ENCODE peak calls at places on chromosomes 4 and X, in five cellular contexts. A is HepG2, K is K562, B is GM12878, N is H1. E is an unnamed sample. For H3K27me3, the result is how much of the 10 kb centered on the place peaks cover.

GRCh38 chrX:8586953-8587352 is 122.3 kb downstream of the VCX3B start:
- DNase-seq in B (no peak), N (no peak), A (no peak), K (no peak), E (no peak)

GRCh38 chrX:41009816-41010187 is 75.4 kb upstream of the USP9X start:
- DNase-seq in N (no peak), A (no peak), K (no peak), B (no peak), E (no peak)

GRCh38 chr4:151430737-151431457 is 21.9 kb downstream of the FHIP1A start:
- DNase-seq in N (no peak), A (no peak), B (no peak), K (no peak), E (no peak)

GRCh38 chr4:121900132-121900983 is 30.1 kb upstream of the BBS7 start:
- DNase-seq in K (peak), N (peak), B (peak), A (peak), E (peak)

GRCh38 chr4:87209696-87210095 is 10.7 kb downstream of the KLHL8 start:
- DNase-seq in N (no peak), K (peak), A (no peak), B (peak), E (no peak)

GRCh38 chrX:38232287-38232686 is 11.6 kb upstream of the SRPX start:
- DNase-seq in B (no peak), K (no peak), A (no peak), N (no peak), E (no peak)

GRCh38 chrX:117989512-117989911 is 127.1 kb downstream of the KLHL13 start:
- DNase-seq in A (no peak), B (no peak), K (no peak), N (no peak), E (no peak)

GRCh38 chrX:31232506-31232905 is 160.7 kb upstream of the FTHL17 start:
- DNase-seq in K (no peak), N (no peak), B (no peak), A (no peak), E (no peak)

GRCh38 chr4:4502694-4503311 is 39.0 kb downstream of the STX18 start:
- DNase-seq in B (no peak), K (peak), N (no peak), A (no peak), E (no peak)

GRCh38 chrX:32874839-32875238 is 336.5 kb downstream of the DMD start:
- DNase-seq in B (no peak), A (no peak), N (no peak), K (no peak), E (no peak)

GRCh38 chr4:1717129-1718094 is 3.7 kb downstream of the TMEM129 start:
- DNase-seq in B (no peak), N (no peak), A (no peak), K (no peak), E (no peak)

GRCh38 chr4:87697945-87698344 is 47.9 kb downstream of the DMP1 start:
- DNase-seq in A (no peak), K (no peak), B (no peak), N (no peak), E (no peak)

GRCh38 chr4:76952071-76952470 is 2.5 kb downstream of the SEPTIN11 start:
- DNase-seq in B (no peak), K (peak), A (no peak), N (no peak), E (no peak)

GRCh38 chr4:15654556-15655222 is 468 bp downstream of the FBXL5 start:
- DNase-seq in A (peak), B (no peak), K (peak), N (no peak), E (no peak)

GRCh38 chr4:16794816-16795445 is 103.5 kb downstream of the LDB2 start:
- DNase-seq in B (no peak), N (peak), K (peak), A (peak), E (peak)

GRCh38 chr4:76053730-76054129 is 17.9 kb upstream of the CXCL11 start:
- DNase-seq in K (no peak), A (peak), N (no peak), B (no peak), E (no peak)

GRCh38 chrX:13934731-13935130 is 95.0 kb downstream of the GEMIN8 start:
- DNase-seq in N (no peak), K (no peak), A (no peak), B (no peak), E (no peak)
- TF ChIP-seq ATF3 in N (no peak), K (no peak), A (no peak), B (no peak), E (no peak)

GRCh38 chrX:623268-623598 is 7.4 kb upstream of the SHOX start:
- DNase-seq in B (no peak), N (no peak), A (no peak), K (no peak), E (no peak)
- H3K27me3 ChIP-seq in B (under half), N (half or more), A (under half), K (under half), E (under half)

DNA sequence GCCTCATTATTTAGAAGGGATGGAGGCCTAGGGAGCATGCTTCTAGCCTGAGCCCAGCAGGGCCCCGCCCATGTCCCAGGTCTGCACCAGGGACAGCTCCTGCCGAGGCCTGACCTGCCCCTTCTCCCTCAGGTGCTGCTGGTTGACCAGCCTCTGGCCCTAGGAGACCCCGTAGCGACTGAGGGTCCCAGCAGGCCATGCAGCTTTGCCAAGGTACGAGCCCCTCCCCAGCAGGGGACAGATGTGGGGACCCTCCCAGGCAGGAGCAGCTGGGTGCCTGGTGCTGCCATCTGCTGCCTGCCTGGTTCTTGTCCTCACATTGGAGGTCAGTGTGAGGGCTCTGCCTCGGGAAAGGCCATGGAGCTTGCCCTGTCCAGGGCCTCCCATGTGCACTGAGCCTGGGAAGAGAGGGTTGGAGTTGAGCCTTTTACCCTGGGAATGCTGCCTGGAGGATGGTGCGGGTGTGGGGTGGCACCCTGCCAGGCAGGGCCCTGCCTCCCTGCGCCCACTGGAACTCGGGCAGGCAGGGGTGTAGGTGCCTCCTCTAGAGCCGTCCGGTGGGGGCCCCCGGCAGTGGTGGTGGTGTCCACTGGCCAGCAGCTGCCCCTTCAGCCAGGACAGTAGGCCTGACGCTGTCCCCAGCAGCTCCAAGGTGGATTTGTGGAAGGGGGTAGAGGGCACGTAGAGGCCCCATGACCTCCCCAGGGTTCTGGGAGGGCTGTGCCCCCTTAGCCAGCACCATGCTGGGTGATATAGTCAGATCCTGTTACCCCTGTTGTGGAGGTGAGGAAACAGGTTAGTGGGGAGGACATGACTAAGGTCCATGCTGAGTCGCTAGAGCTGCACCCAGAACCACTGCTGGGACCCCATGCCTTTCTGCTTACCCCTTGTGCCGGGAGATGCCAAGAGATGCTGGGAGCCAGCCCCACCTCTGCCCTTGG is 2.2 kb upstream of the MSANTD1 start:
- DNase-seq in A (no peak), N (no peak), B (no peak), K (no peak), E (no peak)
- TF ChIP-seq RAD21 in A (peak), N (no peak), B (no peak), K (no peak), E (no peak)

DNA sequence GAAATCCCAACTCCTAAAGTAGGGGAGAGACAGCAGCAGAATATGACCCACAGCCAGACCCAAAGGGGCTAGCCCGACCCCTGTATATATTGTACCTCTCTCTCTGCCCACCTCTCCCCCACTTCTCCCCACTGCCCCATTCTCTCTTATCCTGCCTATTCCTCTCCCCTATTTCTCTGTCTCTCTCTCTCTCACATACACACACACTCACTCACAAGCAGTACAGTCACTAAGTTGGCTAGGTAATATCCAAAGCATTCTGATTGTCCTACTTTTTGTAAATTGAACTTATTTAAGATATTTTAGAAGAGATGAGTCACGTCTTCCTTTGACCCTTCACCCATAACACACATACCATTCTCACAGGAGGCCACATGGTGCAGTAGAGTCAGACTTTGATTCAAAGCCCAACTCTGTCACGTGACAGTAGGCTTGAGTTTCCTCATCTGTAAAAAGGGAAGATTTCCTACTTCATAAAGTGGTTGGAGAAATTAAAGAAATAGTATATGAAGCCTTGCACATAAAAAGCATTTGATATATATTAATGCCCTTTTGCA is 29.5 kb downstream of the SRPX2 start:
- DNase-seq in N (no peak), A (no peak), K (no peak), B (no peak), E (no peak)
- TF ChIP-seq ATF3 in N (no peak), A (no peak), K (no peak), B (no peak), E (no peak)

DNA sequence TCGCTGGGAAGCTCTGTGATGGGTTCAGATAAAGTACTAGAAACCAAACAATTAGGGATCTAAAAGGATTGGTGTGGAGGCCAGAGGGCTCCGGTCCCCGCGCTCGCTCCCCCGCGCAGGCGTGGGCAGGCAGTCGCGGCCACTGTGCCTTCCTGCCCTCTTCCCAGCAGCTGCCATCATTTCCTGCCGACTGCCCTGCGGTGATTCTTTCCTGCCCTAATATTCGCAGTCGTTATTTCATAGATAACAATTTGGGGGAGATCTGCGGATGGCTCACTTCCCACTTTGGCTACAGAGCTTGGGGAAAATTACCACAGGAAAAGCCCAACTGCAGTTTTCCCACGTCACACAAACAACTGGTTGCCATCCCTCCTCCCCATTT is 2.2 kb downstream of the GRIA2 start:
- DNase-seq in B (no peak), K (no peak), A (no peak), N (no peak), E (no peak)
- H3K27me3 ChIP-seq in B (under half), K (under half), A (under half), N (under half), E (under half)

GRCh38 chrX:29477878-29478277 is 737.5 kb upstream of the MAGEB2 start:
- DNase-seq in A (no peak), K (no peak), B (no peak), N (no peak), E (no peak)

DNA sequence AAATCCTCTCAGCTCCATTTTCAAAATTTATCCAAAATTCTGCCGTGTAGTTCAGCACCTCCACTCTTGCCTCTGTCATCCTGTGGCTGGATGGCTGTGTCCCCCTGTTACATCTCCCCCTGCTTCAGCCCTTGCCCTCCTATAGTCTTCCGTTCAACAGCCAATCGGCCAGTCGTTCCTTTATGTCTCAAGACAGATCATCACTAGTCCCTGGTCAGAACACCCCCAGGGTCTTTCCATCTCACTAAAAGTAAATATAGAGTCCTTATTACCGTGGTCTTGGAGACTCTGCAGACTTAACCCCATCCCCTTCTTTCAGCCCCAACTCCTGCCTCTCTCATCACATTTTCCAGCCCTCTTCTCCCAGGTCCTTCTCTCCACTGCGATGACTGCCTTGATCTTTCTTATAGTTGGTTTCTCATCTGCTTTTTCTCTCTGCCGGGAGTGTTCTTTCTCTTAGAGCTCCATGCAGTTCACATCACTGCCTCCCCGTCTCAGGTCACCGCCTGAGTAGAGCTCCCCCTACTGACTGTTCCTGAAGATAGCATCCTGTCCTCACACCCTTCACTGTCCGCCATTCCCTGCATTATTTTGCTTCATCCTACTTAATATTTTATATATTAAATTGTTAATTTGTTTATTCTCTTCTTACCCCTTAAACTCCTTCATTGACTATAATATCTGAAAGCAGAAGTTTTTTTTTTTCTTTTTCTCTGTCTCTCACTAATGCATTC is 736.9 kb upstream of the MAGEB2 start:
- DNase-seq in N (peak), B (peak), K (peak), A (peak), E (peak)
- TF ChIP-seq RAD21 in N (peak), B (peak), K (peak), A (no peak), E (peak)

GRCh38 chrX:47576021-47576898 is 6.0 kb upstream of the TIMP1 start:
- DNase-seq in A (no peak), B (no peak), N (no peak), K (no peak), E (no peak)
- TF ChIP-seq ATF3 in A (no peak), B (no peak), N (no peak), K (no peak), E (no peak)

E was measured in HCT116.